ENCODE peak calls at places on chromosomes 1 and 21, in seven cellular contexts. F, P, N, O, U, Q and L are unnamed samples.

GRCh38 chr21:41711416-41712023 is 55.3 kb downstream of the RIPK4 start:
- DNase-seq in F (no peak), P (no peak), N (no peak), O (no peak), U (peak), Q (no peak), L (no peak)

GRCh38 chr21:27362249-27362648 is 395.4 kb upstream of the ADAMTS5 start:
- DNase-seq in F (no peak), P (no peak), N (peak), O (no peak), U (no peak), Q (no peak), L (peak)

GRCh38 chr1:201795066-201795465 is 33.9 kb upstream of the IPO9 start:
- DNase-seq in F (peak), P (no peak), N (peak), O (peak), U (no peak), Q (peak), L (peak)

GRCh38 chr1:63773815-63774616 is at the start of gene ROR1:
- DNase-seq in F (peak), P (peak), N (peak), O (peak), U (peak), Q (peak), L (peak)

GRCh38 chr1:96072021-96072420 is 649.6 kb upstream of the PTBP2 start:
- DNase-seq in F (no peak), P (no peak), N (no peak), O (peak), U (no peak), Q (no peak), L (no peak)

GRCh38 chr1:205963352-205963751 is 20.1 kb upstream of the SLC26A9 start:
- DNase-seq in F (peak), P (no peak), N (peak), O (peak), U (no peak), Q (no peak), L (peak)

GRCh38 chr1:18938707-18939070 is 17.8 kb downstream of the IFFO2 start:
- DNase-seq in F (no peak), P (no peak), N (no peak), O (no peak), U (no peak), Q (no peak), L (no peak)

GRCh38 chr1:27179373-27179772 is 24.4 kb upstream of the SLC9A1 start:
- DNase-seq in F (peak), P (no peak), N (peak), O (peak), U (no peak), Q (peak), L (peak)

GRCh38 chr21:36247316-36247715 is 72.7 kb upstream of the MORC3 start:
- DNase-seq in F (peak), P (no peak), N (peak), O (no peak), U (no peak), Q (no peak), L (peak)

GRCh38 chr1:40371707-40372258 is 1.7 kb upstream of the SMAP2 start:
- DNase-seq in F (no peak), P (no peak), N (no peak), O (no peak), U (no peak), Q (no peak), L (no peak)

GRCh38 chr1:202343652-202344349 is 2.1 kb upstream of the UBE2T start:
- DNase-seq in F (peak), P (no peak), N (peak), O (peak), U (no peak), Q (peak), L (peak)

GRCh38 chr1:51558375-51558924 is 39.4 kb upstream of the EPS15 start:
- DNase-seq in F (peak), P (no peak), N (peak), O (peak), U (no peak), Q (peak), L (peak)

GRCh38 chr1:9281071-9281827 is 11.4 kb upstream of the SPSB1 start:
- DNase-seq in F (peak), P (no peak), N (peak), O (peak), U (peak), Q (no peak), L (peak)

GRCh38 chr1:150765229-150765976 is at the start of gene CTSS:
- DNase-seq in F (peak), P (no peak), N (peak), O (peak), U (no peak), Q (peak), L (peak)

GRCh38 chr1:157776971-157777386 is at the start of gene FCRL2:
- DNase-seq in F (no peak), P (no peak), N (no peak), O (no peak), U (no peak), Q (no peak), L (no peak)

GRCh38 chr21:45409466-45410150 is 4.6 kb downstream of the COL18A1 start:
- DNase-seq in F (no peak), P (no peak), N (no peak), O (peak), U (peak), Q (no peak), L (no peak)

GRCh38 chr1:63705058-63705457 is 68.8 kb upstream of the ROR1 start:
- DNase-seq in F (no peak), P (no peak), N (no peak), O (no peak), U (no peak), Q (peak), L (no peak)

GRCh38 chr21:44710294-44710665 is 1.1 kb downstream of the TSPEAR start:
- DNase-seq in F (no peak), P (peak), N (no peak), O (no peak), U (no peak), Q (no peak), L (no peak)

GRCh38 chr1:110053557-110054428 is 16.7 kb downstream of the ALX3 start:
- DNase-seq in F (peak), P (peak), N (peak), O (peak), U (peak), Q (peak), L (peak)

GRCh38 chr1:234234199-234234598 is 139.1 kb upstream of the COA6 start:
- DNase-seq in F (no peak), P (no peak), N (no peak), O (no peak), U (no peak), Q (no peak), L (no peak)

GRCh38 chr1:234231893-234232276 is 141.4 kb upstream of the COA6 start:
- DNase-seq in F (no peak), P (peak), N (no peak), O (no peak), U (no peak), Q (no peak), L (no peak)

GRCh38 chr1:234229676-234230075 is 143.6 kb upstream of the COA6 start:
- DNase-seq in F (no peak), P (peak), N (no peak), O (no peak), U (no peak), Q (no peak), L (no peak)

GRCh38 chr1:234230414-234230862 is 142.8 kb upstream of the COA6 start:
- DNase-seq in F (no peak), P (peak), N (no peak), O (no peak), U (no peak), Q (no peak), L (no peak)

GRCh38 chr1:234231061-234231892 is 142.0 kb upstream of the COA6 start:
- DNase-seq in F (no peak), P (peak), N (no peak), O (no peak), U (no peak), Q (no peak), L (no peak)
- TF ChIP-seq CTCF in F (peak), P (no peak), N (no peak), O (no peak), U (no peak), Q (no peak), L (no peak)

DNA sequence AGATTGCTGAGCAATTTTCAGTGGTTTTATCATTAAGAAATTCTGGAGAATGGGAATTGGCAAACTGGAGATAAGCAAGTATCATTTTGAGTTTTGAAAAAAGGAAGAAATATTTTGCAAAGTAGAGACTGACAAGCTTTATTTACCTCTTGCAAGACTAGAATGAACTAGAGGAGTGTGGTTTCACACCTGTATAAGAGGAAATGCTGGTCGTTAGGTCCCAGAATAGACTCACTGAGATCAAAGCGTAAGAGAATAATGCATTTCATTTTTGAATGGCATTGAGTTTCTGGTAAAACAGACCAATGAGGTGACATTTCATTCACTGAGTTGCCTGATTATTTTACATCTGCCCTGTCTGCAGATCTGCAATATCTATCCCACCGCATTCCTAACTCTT is 308.1 kb downstream of the ADGRL2 start:
- DNase-seq in F (no peak), P (no peak), N (no peak), O (no peak), U (no peak), Q (no peak), L (no peak)
- H3K4me3 ChIP-seq in F (no peak), P (no peak), N (no peak), O (no peak), U (no peak), Q (no peak), L (no peak)

DNA sequence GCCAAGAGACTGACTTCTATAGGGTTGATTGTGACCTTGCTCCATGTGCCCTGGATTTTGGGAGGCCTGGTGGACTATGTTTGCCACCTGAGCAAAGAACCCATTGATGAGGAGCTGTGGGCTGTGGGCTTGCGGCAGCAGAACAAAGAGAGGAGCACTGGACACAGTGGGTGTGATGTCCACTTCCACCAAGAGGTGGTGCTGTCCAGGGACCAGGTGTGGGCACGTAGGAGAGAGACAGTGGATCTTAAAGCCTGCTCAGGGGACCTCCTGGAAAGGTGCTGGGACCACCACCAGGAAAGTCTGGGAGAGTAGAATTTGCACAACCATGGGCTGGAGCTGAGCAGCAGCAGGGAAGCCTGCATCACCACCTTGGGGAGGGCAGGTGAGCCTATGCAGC is 106.7 kb upstream of the ETS2 start:
- DNase-seq in F (no peak), P (no peak), N (no peak), O (no peak), U (no peak), Q (no peak), L (peak)
- TF ChIP-seq CTCF in F (peak), P (no peak), N (no peak), O (peak), U (no peak), Q (no peak), L (peak)

DNA sequence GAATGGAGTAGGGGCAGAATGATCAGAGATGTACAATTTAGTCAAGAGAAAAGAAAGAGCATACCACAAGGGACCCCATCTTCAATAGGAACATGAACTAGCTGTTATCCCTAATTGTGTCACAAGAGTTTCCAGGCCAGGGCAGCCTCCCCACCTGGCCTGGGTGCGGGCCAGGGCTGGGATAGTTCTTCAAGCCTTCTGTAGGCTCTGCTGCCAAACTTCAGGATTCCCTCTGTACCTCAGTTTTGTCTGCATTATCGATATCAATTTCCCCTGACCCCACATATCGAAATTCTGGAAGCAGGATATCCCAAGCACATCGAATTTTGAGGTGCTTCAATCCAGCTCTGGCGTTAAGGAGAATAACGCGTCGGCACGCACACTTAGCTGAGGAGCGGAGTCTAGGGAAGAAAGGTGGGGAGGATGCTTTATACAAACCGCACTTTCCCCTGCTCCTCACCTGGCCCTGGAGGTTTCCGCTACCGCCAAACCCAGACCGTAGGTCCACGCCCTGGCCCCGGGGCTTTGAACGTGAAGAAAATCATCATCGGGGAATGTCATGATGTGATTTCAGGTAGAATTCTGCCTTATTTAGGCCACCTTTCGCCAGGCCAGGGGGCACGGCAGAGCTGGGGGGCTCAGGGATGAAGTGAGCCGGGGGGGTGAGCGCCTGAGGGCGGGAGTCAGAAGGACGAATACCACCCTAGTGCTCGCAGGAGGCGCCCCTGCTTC is 7.4 kb downstream of the HLX start:
- DNase-seq in F (no peak), P (no peak), N (no peak), O (no peak), U (no peak), Q (no peak), L (no peak)
- H3K4me3 ChIP-seq in F (no peak), P (no peak), N (no peak), O (no peak), U (no peak), Q (no peak), L (no peak)

GRCh38 chr1:152003846-152004442 is 10.3 kb upstream of the S100A10 start:
- DNase-seq in F (no peak), P (no peak), N (no peak), O (no peak), U (no peak), Q (peak), L (no peak)
- TF ChIP-seq CTCF in F (peak), P (no peak), N (peak), O (peak), U (no peak), Q (peak), L (peak)

DNA sequence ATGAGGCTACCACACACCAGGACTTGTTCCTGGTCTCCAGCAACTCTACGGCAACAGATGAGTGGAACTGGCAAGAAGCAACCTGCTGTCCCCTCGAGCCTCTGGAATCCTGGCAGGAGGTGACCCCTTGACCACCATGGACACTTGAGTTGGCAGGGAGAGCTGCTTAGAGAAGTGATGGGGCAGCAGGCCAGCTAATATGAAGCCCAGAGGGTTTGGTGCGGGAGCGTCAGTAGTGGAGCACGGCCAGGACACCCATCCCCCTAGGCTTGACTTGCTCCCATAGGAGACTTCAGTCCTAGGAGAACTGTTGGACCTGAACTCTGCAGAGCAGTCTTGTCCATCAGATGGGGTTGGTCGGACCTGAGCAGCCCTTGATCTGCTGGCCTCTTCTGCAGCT is 56.5 kb downstream of the CTH start:
- DNase-seq in F (no peak), P (no peak), N (no peak), O (no peak), U (no peak), Q (no peak), L (no peak)
- H3K4me3 ChIP-seq in F (no peak), P (no peak), N (no peak), O (no peak), U (no peak), Q (no peak), L (no peak)